ENCODE peak calls at places on chromosomes 7 and 10, in five cellular contexts. Z, L, M, F and B are unnamed samples.

GRCh38 chr10:35884657-35885071 is 242.6 kb upstream of the FZD8 start:
- DNase-seq in F (no peak), L (no peak), M (no peak), Z (no peak), B (no peak)

GRCh38 chr7:52961084-52961483 is 74.3 kb upstream of the POM121L12 start:
- DNase-seq in L (no peak), Z (no peak), F (no peak), M (no peak), B (no peak)

GRCh38 chr7:132500727-132501410 is 75.4 kb downstream of the PLXNA4 start:
- DNase-seq in M (peak), F (peak), Z (peak), L (peak), B (peak)

GRCh38 chr10:93085272-93085859 is 11.7 kb downstream of the CYP26A1 start:
- DNase-seq in F (no peak), L (no peak), Z (no peak), M (no peak), B (no peak)

GRCh38 chr10:133017203-133017601 is 70.5 kb upstream of the ADGRA1 start:
- DNase-seq in F (no peak), M (no peak), L (no peak), Z (no peak), B (no peak)

GRCh38 chr10:124259139-124259825 is 159.4 kb downstream of the OAT start:
- DNase-seq in F (no peak), Z (peak), L (no peak), M (peak), B (peak)

GRCh38 chr10:70379581-70380176 is 2.7 kb downstream of the LRRC20 start:
- DNase-seq in L (no peak), M (peak), Z (peak), F (no peak), B (peak)

GRCh38 chr10:73997479-73997805 is 474 bp upstream of the VCL start:
- DNase-seq in Z (no peak), M (no peak), F (no peak), L (no peak), B (no peak)

GRCh38 chr10:102540023-102540422 is 36.3 kb downstream of the SUFU start:
- DNase-seq in L (no peak), Z (peak), F (no peak), M (peak), B (peak)

GRCh38 chr10:102537367-102537766 is 33.6 kb downstream of the SUFU start:
- DNase-seq in F (no peak), Z (no peak), M (no peak), L (no peak), B (no peak)

GRCh38 chr10:102538811-102539210 is 35.0 kb downstream of the SUFU start:
- DNase-seq in Z (no peak), L (no peak), M (no peak), F (no peak), B (no peak)

GRCh38 chr10:102535481-102536147 is 31.8 kb downstream of the SUFU start:
- DNase-seq in Z (no peak), M (no peak), L (no peak), F (no peak), B (no peak)

GRCh38 chr10:102537948-102538347 is 34.2 kb downstream of the SUFU start:
- DNase-seq in Z (no peak), L (no peak), M (no peak), F (no peak), B (no peak)
- TF ChIP-seq CTCF in Z (no peak), L (no peak), M (no peak), F (no peak), B (no peak)

GRCh38 chr10:100812978-100813377 is 67.6 kb downstream of the PAX2 start:
- DNase-seq in Z (no peak), L (no peak), F (no peak), M (no peak), B (peak)
- TF ChIP-seq CTCF in Z (peak), L (no peak), F (no peak), M (peak), B (no peak)

GRCh38 chr7:204326-204725 is 12.0 kb downstream of the FAM20C start:
- DNase-seq in F (no peak), Z (no peak), M (no peak), L (no peak), B (no peak)

GRCh38 chr7:197413-198335 is 5.3 kb downstream of the FAM20C start:
- DNase-seq in L (no peak), Z (no peak), M (no peak), F (no peak), B (no peak)

GRCh38 chr7:200290-200689 is 7.9 kb downstream of the FAM20C start:
- DNase-seq in L (no peak), M (peak), F (no peak), Z (no peak), B (no peak)

GRCh38 chr7:199465-200249 is 7.3 kb downstream of the FAM20C start:
- DNase-seq in M (no peak), L (no peak), F (no peak), Z (no peak), B (no peak)

DNA sequence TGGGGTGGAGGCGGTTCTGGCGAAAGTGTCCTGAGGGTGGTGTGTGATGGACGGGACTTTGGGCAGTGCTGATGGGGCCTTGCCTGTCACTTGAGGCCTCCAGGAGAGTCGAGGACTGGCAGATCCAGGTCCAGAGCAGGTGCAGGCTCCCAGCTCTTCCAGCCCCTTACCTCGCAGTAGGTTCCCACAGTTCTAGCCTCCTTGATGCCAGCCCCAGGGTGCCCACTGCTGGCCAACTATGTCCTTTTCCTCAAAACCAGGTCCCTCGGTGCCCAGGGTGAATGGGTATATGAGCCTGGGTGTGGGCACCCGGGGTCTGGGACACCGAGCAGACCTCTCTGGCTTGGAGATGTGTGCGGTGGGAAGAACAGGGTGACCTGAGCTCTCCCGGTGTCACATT is 8.3 kb downstream of the FAM20C start:
- DNase-seq in Z (no peak), L (no peak), M (no peak), F (no peak), B (no peak)
- TF ChIP-seq CTCF in Z (peak), L (no peak), M (peak), F (no peak), B (peak)

DNA sequence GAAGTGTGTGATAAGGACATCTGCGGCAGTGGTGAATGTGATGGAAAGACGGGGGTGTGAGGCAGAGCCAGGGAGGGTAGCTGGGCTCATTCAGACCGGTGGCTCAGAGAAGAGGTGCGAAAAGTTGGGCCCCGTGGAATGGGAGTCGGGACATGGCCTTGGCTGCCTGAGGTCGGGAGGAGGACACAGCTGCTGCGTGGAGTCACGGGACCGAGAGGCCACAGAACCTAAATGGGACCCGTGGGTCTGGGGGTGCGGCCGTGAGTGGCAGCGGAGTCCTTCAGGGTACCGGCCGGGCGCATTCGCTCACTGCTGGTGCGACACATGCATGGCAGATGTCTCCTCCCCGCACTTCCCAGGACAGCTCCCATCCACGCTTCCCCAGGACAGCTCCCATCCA is 22.9 kb upstream of the LARP4B start:
- DNase-seq in M (no peak), L (no peak), Z (no peak), F (no peak), B (no peak)
- TF ChIP-seq CTCF in M (no peak), L (no peak), Z (no peak), F (no peak), B (no peak)

DNA sequence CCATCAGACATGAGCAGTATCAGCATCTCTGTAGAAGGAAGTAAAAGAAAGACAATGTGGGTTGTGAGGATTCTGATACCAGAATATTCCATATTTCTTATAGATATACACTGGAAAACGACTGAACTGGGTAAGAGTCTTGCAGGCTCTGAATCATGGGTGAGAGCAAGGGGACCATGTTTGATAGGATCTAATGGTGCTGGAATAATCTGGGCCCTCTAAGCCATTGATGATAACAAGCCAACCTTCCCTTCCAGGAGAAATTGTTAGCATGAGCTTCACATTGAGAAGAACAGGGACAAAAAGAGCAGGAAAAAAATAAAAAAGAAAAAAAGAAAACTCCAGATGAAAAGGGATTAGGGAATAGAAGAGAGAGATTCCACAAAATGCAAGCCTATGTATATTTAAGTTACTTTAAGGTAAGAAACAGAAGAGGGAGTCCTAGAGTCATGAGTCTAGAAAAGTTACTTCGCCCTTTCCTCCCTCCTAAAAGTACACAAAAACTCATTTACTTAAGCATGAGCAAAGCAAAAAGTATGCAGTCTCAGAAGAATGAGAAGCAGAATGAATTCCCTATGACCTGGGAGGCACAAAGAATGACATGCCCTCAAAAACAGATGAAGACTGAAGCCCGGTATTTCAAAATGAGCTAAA is 181.9 kb downstream of the TMEM26 start:
- DNase-seq in M (peak), L (no peak), Z (peak), F (no peak), B (peak)
- TF ChIP-seq CTCF in M (peak), L (no peak), Z (peak), F (no peak), B (peak)

GRCh38 chr10:102007802-102008201 is 48.2 kb downstream of the ARMH3 start:
- DNase-seq in L (no peak), F (no peak), M (no peak), Z (no peak), B (no peak)

GRCh38 chr10:102004376-102004775 is 51.6 kb downstream of the ARMH3 start:
- DNase-seq in L (no peak), Z (peak), F (no peak), M (no peak), B (peak)

GRCh38 chr10:102009801-102010425 is 46.1 kb downstream of the ARMH3 start:
- DNase-seq in Z (peak), M (peak), L (no peak), F (peak), B (peak)
- TF ChIP-seq CTCF in Z (peak), M (peak), L (no peak), F (peak), B (peak)

DNA sequence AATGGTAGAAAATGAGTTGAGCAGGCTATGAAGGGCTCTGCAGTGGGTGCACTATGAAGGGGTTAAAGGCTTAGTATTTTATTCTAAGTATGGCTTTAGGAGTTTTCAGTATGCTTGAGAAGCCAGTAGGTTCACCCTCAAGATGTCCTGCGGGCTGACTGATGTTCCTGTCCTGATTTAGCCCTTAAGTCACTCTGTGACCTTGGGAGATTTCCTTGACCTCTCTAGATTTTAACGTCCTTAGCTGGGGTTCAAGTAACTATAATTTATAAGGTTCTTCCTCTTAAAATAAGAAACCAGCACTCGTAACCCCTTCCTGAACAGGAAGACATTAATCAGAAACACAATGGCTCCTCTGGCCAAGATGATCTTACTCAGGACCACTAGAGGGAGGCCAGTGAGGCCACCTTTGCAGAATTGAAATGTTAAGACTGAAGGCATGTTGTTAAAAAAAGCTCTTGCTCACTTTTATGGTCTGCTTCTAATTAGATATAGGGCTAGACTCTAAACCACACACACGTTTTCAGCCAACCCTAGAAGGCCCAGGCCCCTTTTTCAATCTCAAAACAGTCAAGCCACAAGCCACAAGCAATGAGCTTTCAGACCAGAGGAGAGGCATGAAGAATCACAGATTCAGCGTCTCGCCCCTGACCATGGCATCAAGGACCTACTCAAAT is 42.0 kb downstream of the CDK1 start:
- DNase-seq in M (peak), L (no peak), F (no peak), Z (peak), B (no peak)
- TF ChIP-seq CTCF in M (peak), L (no peak), F (no peak), Z (peak), B (peak)

DNA sequence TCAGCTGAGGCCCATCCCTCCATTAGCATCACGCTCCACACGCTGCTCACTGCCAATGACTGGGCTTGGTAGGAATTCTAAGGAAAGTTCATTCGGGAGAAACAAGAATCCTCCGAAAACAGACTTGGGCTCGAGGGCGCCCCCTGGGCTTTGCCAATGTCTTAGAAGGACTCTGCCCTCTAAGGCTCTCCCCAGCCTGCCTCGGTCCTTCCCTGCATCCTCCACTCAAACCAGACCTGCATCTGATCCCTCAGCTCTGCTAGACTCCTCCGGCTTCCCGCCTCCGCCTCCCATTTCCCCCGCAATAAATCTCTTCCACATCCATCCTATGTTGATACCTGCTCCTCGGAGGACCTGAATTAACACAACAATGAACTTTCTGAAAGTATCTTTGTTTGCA is 177.6 kb downstream of the PLPP4 start:
- DNase-seq in F (no peak), Z (no peak), M (peak), L (no peak), B (no peak)
- TF ChIP-seq CTCF in F (no peak), Z (peak), M (peak), L (no peak), B (no peak)

DNA sequence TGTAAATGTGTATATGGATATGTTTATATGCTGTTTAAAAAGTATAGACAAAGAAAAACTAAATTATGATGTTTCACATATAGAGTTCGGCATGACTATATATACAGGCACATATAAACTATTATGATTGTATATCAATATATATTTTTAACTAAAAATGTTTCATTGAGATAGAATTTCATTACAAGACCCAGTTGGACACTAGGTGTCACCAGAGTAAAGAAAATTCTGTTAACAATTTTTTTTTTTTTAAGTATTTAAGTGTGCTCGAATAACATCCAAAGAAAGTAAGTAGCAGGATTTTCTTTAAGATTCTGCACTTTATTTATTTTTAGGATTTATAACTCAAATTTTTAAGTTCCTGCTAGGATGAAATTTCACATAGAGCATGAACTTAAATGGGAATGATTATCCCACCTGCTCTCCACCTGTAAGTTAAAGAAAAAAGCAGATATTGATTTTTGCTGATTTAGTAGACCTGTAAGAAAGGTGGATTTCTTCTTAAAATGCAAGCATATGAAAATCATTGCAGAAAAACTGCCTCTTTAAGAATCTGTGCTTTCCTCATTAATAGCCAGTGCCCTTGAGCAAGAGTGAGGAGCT is 961.5 kb downstream of the PCDH15 start:
- DNase-seq in Z (peak), L (no peak), M (peak), F (no peak), B (no peak)
- TF ChIP-seq CTCF in Z (peak), L (no peak), M (no peak), F (no peak), B (peak)

GRCh38 chr10:78876449-78876848 is 192.3 kb upstream of the ZMIZ1 start:
- DNase-seq in M (no peak), Z (no peak), F (peak), L (no peak), B (no peak)
- TF ChIP-seq CTCF in M (no peak), Z (no peak), F (no peak), L (no peak), B (no peak)